ENCODE peak calls at places on chromosomes 7 and 10, in six cellular contexts. B is astrocyte of the cerebellum, U is K562, V is B cell, A is chondrocyte, L is lower leg skin. F is an unnamed sample.

GRCh38 chr7:120344276-120344675 is 71.3 kb downstream of the KCND2 start:
- DNase-seq in B (no peak), U (no peak), V (no peak), A (no peak), L (no peak), F (no peak)

GRCh38 chr10:82213784-82214183 is 338.8 kb downstream of the NRG3 start:
- DNase-seq in B (no peak), U (no peak), V (no peak), A (no peak), L (no peak), F (no peak)

GRCh38 chr7:36155811-36156361 is 2.8 kb downstream of the EEPD1 start:
- DNase-seq in B (peak), U (no peak), V (no peak), A (no peak), L (no peak), F (no peak)

GRCh38 chr7:131498237-131498885 is 58.1 kb downstream of the PODXL start:
- DNase-seq in B (no peak), U (no peak), V (no peak), A (no peak), L (peak), F (no peak)

GRCh38 chr7:98613601-98614425 is 3.3 kb upstream of the NPTX2 start:
- DNase-seq in B (peak), U (peak), V (no peak), A (no peak), L (no peak), F (no peak)

GRCh38 chr7:96361116-96361857 is 39.4 kb upstream of the SLC25A13 start:
- DNase-seq in B (no peak), U (peak), V (no peak), A (no peak), L (no peak), F (no peak)

GRCh38 chr7:102260856-102261255 is 25.8 kb upstream of the SH2B2 start:
- DNase-seq in B (peak), U (no peak), V (no peak), A (no peak), L (no peak), F (no peak)

GRCh38 chr10:64648915-64649314 is 1127.7 kb downstream of the REEP3 start:
- DNase-seq in B (no peak), U (peak), V (no peak), A (no peak), L (no peak), F (no peak)

GRCh38 chr7:77316219-77316978 is 99.8 kb downstream of the GSAP start:
- DNase-seq in B (no peak), U (no peak), V (no peak), A (no peak), L (no peak), F (no peak)

GRCh38 chr10:131641231-131641630 is 259.6 kb upstream of the PPP2R2D start:
- DNase-seq in B (no peak), U (no peak), V (no peak), A (no peak), L (peak), F (no peak)

GRCh38 chr10:104300002-104300735 is 31.2 kb downstream of the GSTO2 start:
- DNase-seq in B (peak), U (no peak), V (no peak), A (no peak), L (peak), F (peak)

DNA sequence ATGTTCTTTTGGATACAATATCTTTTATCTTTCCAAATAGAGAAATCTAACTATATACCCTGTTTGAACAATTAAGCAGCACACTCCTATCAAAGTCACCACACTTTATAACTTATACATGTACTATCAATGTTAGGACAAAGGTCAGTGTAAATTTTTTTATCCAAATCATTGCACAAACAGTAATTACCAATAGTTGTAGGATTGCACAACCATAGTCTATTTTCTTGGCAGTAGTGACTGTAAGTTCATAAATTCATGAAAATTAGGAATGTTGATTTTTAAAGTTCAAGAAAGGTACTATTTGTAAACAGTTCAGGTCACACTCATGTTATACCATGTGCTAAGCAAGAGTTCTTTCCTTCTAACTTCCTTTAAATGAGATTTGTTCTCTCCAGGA is 9.3 kb downstream of the WNT2 start:
- DNase-seq in B (no peak), U (no peak), V (no peak), A (no peak), L (no peak), F (no peak)
- TF ChIP-seq CTCF in B (no peak), U (no peak), V (no peak), A (no peak), L (no peak), F (no peak)

GRCh38 chr10:88114368-88114767 is 250.9 kb downstream of the PTEN start:
- DNase-seq in B (no peak), U (peak), V (peak), A (no peak), L (no peak), F (no peak)
- TF ChIP-seq CTCF in B (peak), U (peak), V (peak), A (peak), L (no peak), F (no peak)

DNA sequence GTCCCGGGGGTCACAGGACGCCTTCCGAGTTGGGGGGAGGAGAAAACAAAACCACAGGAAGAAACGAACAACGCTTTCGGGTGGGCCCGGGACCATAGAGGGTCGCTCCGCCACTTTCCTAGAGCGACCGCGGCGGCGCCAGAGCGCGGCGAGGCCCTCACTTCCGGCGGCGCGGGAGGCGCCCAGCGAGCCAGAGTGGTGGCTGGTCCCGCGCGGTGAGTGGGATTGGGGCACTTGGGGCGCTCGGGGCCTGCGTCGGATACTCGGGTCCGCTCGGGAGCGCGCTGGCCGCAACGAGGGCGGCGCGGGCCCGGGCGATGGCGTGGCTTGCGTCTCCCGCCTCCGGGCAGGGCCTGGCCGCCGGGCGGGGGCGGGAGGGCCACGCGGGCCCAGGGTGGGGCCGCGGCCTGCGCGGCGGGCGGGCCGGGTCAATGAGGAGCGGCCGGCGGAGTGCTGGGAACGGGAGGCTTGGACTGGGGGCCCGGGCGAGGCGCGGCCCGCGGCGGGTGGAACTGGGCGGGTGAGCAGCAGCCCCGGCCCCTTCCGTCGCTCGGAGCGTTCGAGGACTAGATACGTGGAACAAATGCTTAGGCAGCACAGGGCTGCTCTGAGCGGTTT is at the start of gene ZNF22:
- DNase-seq in B (no peak), U (peak), V (peak), A (no peak), L (peak), F (no peak)
- TF ChIP-seq CTCF in B (no peak), U (no peak), V (no peak), A (peak), L (no peak), F (no peak)

DNA sequence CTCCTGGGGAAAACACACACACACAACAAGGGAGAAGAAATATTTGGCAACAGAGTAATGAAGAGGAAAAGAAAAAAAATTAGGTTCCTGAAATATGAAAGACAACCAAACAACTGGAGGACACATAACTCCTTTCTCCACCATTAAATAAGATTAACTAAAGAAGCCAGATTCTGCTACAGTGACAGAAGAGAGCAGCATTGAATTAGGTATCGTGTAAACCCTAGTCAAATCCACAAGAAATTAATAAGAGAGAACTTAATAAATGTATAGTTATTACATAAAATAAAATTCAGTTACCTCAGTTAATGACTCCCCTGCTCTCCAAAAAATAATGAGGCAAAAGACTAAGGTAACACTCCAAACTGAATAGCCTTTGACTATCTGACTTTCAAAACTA is 306.7 kb downstream of the CRPPA start:
- DNase-seq in B (peak), U (peak), V (no peak), A (no peak), L (no peak), F (no peak)
- TF ChIP-seq CTCF in B (peak), U (no peak), V (no peak), A (peak), L (no peak), F (no peak)

GRCh38 chr10:99429521-99430095 is 816 bp downstream of the GOT1 start:
- DNase-seq in B (no peak), U (no peak), V (no peak), A (no peak), L (no peak), F (no peak)

GRCh38 chr10:99430116-99430450 is 341 bp downstream of the GOT1 start:
- DNase-seq in B (no peak), U (no peak), V (no peak), A (no peak), L (no peak), F (peak)

GRCh38 chr10:99425204-99425603 is 5.2 kb downstream of the GOT1 start:
- DNase-seq in B (no peak), U (no peak), V (no peak), A (no peak), L (no peak), F (no peak)

GRCh38 chr10:99427566-99428150 is 2.8 kb downstream of the GOT1 start:
- DNase-seq in B (no peak), U (no peak), V (no peak), A (no peak), L (no peak), F (no peak)

DNA sequence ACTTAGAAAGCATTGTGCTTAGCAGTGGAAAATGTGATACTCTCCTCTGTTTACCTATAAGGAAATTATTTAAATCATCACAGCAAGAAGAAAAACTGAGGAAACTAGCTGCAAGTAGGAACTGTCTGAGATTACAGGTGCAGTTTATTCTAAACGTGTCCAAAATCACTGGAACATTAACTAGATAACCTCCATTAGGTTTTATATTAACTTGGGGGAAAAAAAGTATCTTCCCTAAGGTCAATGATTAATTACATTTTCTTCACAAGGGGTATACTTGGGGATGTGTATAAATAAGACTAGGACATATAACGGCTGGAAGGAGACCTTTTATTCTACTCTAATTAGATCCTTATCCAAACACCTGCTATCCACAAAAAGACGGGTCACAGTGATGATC is 3.7 kb downstream of the GOT1 start:
- DNase-seq in B (no peak), U (no peak), V (no peak), A (no peak), L (no peak), F (no peak)
- TF ChIP-seq CTCF in B (no peak), U (no peak), V (no peak), A (no peak), L (no peak), F (no peak)

GRCh38 chr10:127919418-127920191 is 12.7 kb downstream of the PTPRE start:
- DNase-seq in B (peak), U (no peak), V (no peak), A (no peak), L (peak), F (no peak)
- TF ChIP-seq CTCF in B (peak), U (no peak), V (no peak), A (peak), L (no peak), F (no peak)

F was measured in omental fat pad.